ENCODE peak calls at places on chromosomes 4 and X, in eight cellular contexts. One of them, this sample, is unnamed.

GRCh38 chrX:147376601-147377387 is 534.9 kb upstream of the FMR1 start:
- DNase-seq in SK-N-DZ: peak
- DNase-seq in ELR: no peak
- DNase-seq in HS-27A: no peak
- DNase-seq in DMS79 treated with DMSO at 0.1 percent for 48 hours: no peak
- DNase-seq in breast epithelium: no peak
- DNase-seq in A172: no peak
- DNase-seq in naive thymus-derived CD4-positive, alpha-beta T cell: no peak
- DNase-seq in this sample: peak

GRCh38 chr4:140116442-140117104 is 37.4 kb downstream of the MAML3 start:
- DNase-seq in SK-N-DZ: no peak
- DNase-seq in A172: peak
- DNase-seq in naive thymus-derived CD4-positive, alpha-beta T cell: no peak
- DNase-seq in ELR: peak
- DNase-seq in HS-27A: no peak
- DNase-seq in DMS79 treated with DMSO at 0.1 percent for 48 hours: no peak
- DNase-seq in breast epithelium: no peak
- DNase-seq in this sample: no peak

GRCh38 chr4:149715822-149716585 is 99.6 kb downstream of the IQCM start:
- DNase-seq in naive thymus-derived CD4-positive, alpha-beta T cell: no peak
- DNase-seq in ELR: no peak
- DNase-seq in HS-27A: no peak
- DNase-seq in SK-N-DZ: no peak
- DNase-seq in breast epithelium: no peak
- DNase-seq in A172: no peak
- DNase-seq in DMS79 treated with DMSO at 0.1 percent for 48 hours: no peak
- DNase-seq in this sample: no peak

GRCh38 chr4:182978152-182978827 is 61.1 kb upstream of the DCTD start:
- DNase-seq in DMS79 treated with DMSO at 0.1 percent for 48 hours: no peak
- DNase-seq in naive thymus-derived CD4-positive, alpha-beta T cell: no peak
- DNase-seq in HS-27A: no peak
- DNase-seq in breast epithelium: no peak
- DNase-seq in SK-N-DZ: no peak
- DNase-seq in A172: peak
- DNase-seq in ELR: peak
- DNase-seq in this sample: no peak

GRCh38 chrX:118780509-118780908 is 43.1 kb upstream of the ZCCHC12 start:
- DNase-seq in HS-27A: no peak
- DNase-seq in naive thymus-derived CD4-positive, alpha-beta T cell: no peak
- DNase-seq in breast epithelium: no peak
- DNase-seq in ELR: no peak
- DNase-seq in A172: no peak
- DNase-seq in DMS79 treated with DMSO at 0.1 percent for 48 hours: no peak
- DNase-seq in SK-N-DZ: no peak
- DNase-seq in this sample: no peak

GRCh38 chr4:14879643-14880042 is 122.6 kb upstream of the CPEB2 start:
- DNase-seq in breast epithelium: peak
- DNase-seq in HS-27A: no peak
- DNase-seq in A172: no peak
- DNase-seq in SK-N-DZ: no peak
- DNase-seq in ELR: no peak
- DNase-seq in naive thymus-derived CD4-positive, alpha-beta T cell: no peak
- DNase-seq in DMS79 treated with DMSO at 0.1 percent for 48 hours: no peak
- DNase-seq in this sample: no peak

GRCh38 chr4:55291227-55291629 is 54.8 kb upstream of the SRD5A3 start:
- DNase-seq in naive thymus-derived CD4-positive, alpha-beta T cell: no peak
- DNase-seq in SK-N-DZ: no peak
- DNase-seq in A172: no peak
- DNase-seq in DMS79 treated with DMSO at 0.1 percent for 48 hours: no peak
- DNase-seq in breast epithelium: no peak
- DNase-seq in ELR: no peak
- DNase-seq in HS-27A: no peak
- DNase-seq in this sample: no peak

GRCh38 chrX:14702145-14702544 is 170.7 kb downstream of the FANCB start:
- DNase-seq in DMS79 treated with DMSO at 0.1 percent for 48 hours: no peak
- DNase-seq in naive thymus-derived CD4-positive, alpha-beta T cell: no peak
- DNase-seq in ELR: no peak
- DNase-seq in breast epithelium: no peak
- DNase-seq in HS-27A: no peak
- DNase-seq in SK-N-DZ: no peak
- DNase-seq in A172: no peak
- DNase-seq in this sample: no peak

GRCh38 chrX:2696698-2697215 is 5.7 kb downstream of the CD99 start:
- DNase-seq in ELR: peak
- DNase-seq in naive thymus-derived CD4-positive, alpha-beta T cell: no peak
- DNase-seq in SK-N-DZ: no peak
- DNase-seq in HS-27A: no peak
- DNase-seq in DMS79 treated with DMSO at 0.1 percent for 48 hours: no peak
- DNase-seq in breast epithelium: no peak
- DNase-seq in A172: peak
- DNase-seq in this sample: no peak

GRCh38 chrX:16658284-16658683 is 8.3 kb downstream of the S100G start:
- DNase-seq in ELR: peak
- DNase-seq in SK-N-DZ: no peak
- DNase-seq in A172: peak
- DNase-seq in breast epithelium: no peak
- DNase-seq in DMS79 treated with DMSO at 0.1 percent for 48 hours: no peak
- DNase-seq in HS-27A: no peak
- DNase-seq in naive thymus-derived CD4-positive, alpha-beta T cell: no peak
- DNase-seq in this sample: no peak

GRCh38 chrX:11190745-11191510 is 79.8 kb downstream of the HCCS start:
- DNase-seq in SK-N-DZ: no peak
- DNase-seq in breast epithelium: no peak
- DNase-seq in ELR: no peak
- DNase-seq in DMS79 treated with DMSO at 0.1 percent for 48 hours: peak
- DNase-seq in HS-27A: no peak
- DNase-seq in A172: no peak
- DNase-seq in naive thymus-derived CD4-positive, alpha-beta T cell: no peak
- DNase-seq in this sample: no peak

GRCh38 chr4:81040175-81040659 is 9.7 kb downstream of the BMP3 start:
- DNase-seq in ELR: peak
- DNase-seq in breast epithelium: no peak
- DNase-seq in naive thymus-derived CD4-positive, alpha-beta T cell: peak
- DNase-seq in A172: peak
- DNase-seq in SK-N-DZ: peak
- DNase-seq in HS-27A: no peak
- DNase-seq in DMS79 treated with DMSO at 0.1 percent for 48 hours: peak
- DNase-seq in this sample: no peak

GRCh38 chr4:150323551-150324325 is 245.5 kb downstream of the DCLK2 start:
- DNase-seq in A172: no peak
- DNase-seq in breast epithelium: no peak
- DNase-seq in HS-27A: no peak
- DNase-seq in DMS79 treated with DMSO at 0.1 percent for 48 hours: no peak
- DNase-seq in naive thymus-derived CD4-positive, alpha-beta T cell: no peak
- DNase-seq in SK-N-DZ: no peak
- DNase-seq in ELR: no peak
- DNase-seq in this sample: no peak

GRCh38 chr4:158285429-158286216 is 75.3 kb downstream of the TMEM144 start:
- DNase-seq in HS-27A: no peak
- DNase-seq in A172: no peak
- DNase-seq in breast epithelium: no peak
- DNase-seq in ELR: no peak
- DNase-seq in DMS79 treated with DMSO at 0.1 percent for 48 hours: no peak
- DNase-seq in SK-N-DZ: no peak
- DNase-seq in naive thymus-derived CD4-positive, alpha-beta T cell: no peak
- DNase-seq in this sample: no peak

GRCh38 chr4:66475596-66475995 is 805.3 kb upstream of the EPHA5 start:
- DNase-seq in naive thymus-derived CD4-positive, alpha-beta T cell: no peak
- DNase-seq in DMS79 treated with DMSO at 0.1 percent for 48 hours: no peak
- DNase-seq in breast epithelium: no peak
- DNase-seq in SK-N-DZ: no peak
- DNase-seq in A172: no peak
- DNase-seq in ELR: no peak
- DNase-seq in HS-27A: no peak
- DNase-seq in this sample: no peak

GRCh38 chrX:11739796-11740195 is 18.2 kb upstream of the MSL3 start:
- DNase-seq in breast epithelium: no peak
- DNase-seq in HS-27A: no peak
- DNase-seq in DMS79 treated with DMSO at 0.1 percent for 48 hours: no peak
- DNase-seq in SK-N-DZ: no peak
- DNase-seq in ELR: no peak
- DNase-seq in naive thymus-derived CD4-positive, alpha-beta T cell: no peak
- DNase-seq in A172: no peak
- DNase-seq in this sample: no peak

GRCh38 chrX:130834149-130834548 is 68.9 kb downstream of the ENOX2 start:
- DNase-seq in DMS79 treated with DMSO at 0.1 percent for 48 hours: peak
- DNase-seq in SK-N-DZ: no peak
- DNase-seq in naive thymus-derived CD4-positive, alpha-beta T cell: no peak
- DNase-seq in ELR: no peak
- DNase-seq in A172: no peak
- DNase-seq in breast epithelium: no peak
- DNase-seq in HS-27A: no peak
- DNase-seq in this sample: peak

GRCh38 chr4:27861381-27861787 is 1000.7 kb downstream of the STIM2 start:
- DNase-seq in DMS79 treated with DMSO at 0.1 percent for 48 hours: no peak
- DNase-seq in ELR: peak
- DNase-seq in naive thymus-derived CD4-positive, alpha-beta T cell: no peak
- DNase-seq in breast epithelium: no peak
- DNase-seq in A172: peak
- DNase-seq in SK-N-DZ: peak
- DNase-seq in HS-27A: no peak
- DNase-seq in this sample: peak

GRCh38 chrX:154761977-154762528 is 611 bp upstream of the DKC1 start:
- DNase-seq in DMS79 treated with DMSO at 0.1 percent for 48 hours: peak
- DNase-seq in ELR: no peak
- DNase-seq in naive thymus-derived CD4-positive, alpha-beta T cell: no peak
- DNase-seq in SK-N-DZ: peak
- DNase-seq in A172: no peak
- DNase-seq in HS-27A: no peak
- DNase-seq in breast epithelium: no peak
- DNase-seq in this sample: no peak

GRCh38 chrX:139739138-139739537 is 31.2 kb upstream of the MCF2 start:
- DNase-seq in SK-N-DZ: no peak
- DNase-seq in naive thymus-derived CD4-positive, alpha-beta T cell: no peak
- DNase-seq in ELR: peak
- DNase-seq in A172: peak
- DNase-seq in DMS79 treated with DMSO at 0.1 percent for 48 hours: no peak
- DNase-seq in HS-27A: peak
- DNase-seq in breast epithelium: no peak
- DNase-seq in this sample: no peak

GRCh38 chrX:7925867-7926472 is 1.2 kb downstream of the PNPLA4 start:
- DNase-seq in DMS79 treated with DMSO at 0.1 percent for 48 hours: peak
- DNase-seq in ELR: peak
- DNase-seq in SK-N-DZ: peak
- DNase-seq in HS-27A: no peak
- DNase-seq in breast epithelium: peak
- DNase-seq in A172: peak
- DNase-seq in naive thymus-derived CD4-positive, alpha-beta T cell: peak
- DNase-seq in this sample: peak

GRCh38 chrX:85996555-85996954 is 50.8 kb downstream of the CHM start:
- DNase-seq in ELR: no peak
- DNase-seq in SK-N-DZ: no peak
- DNase-seq in DMS79 treated with DMSO at 0.1 percent for 48 hours: no peak
- DNase-seq in A172: no peak
- DNase-seq in HS-27A: no peak
- DNase-seq in naive thymus-derived CD4-positive, alpha-beta T cell: no peak
- DNase-seq in breast epithelium: no peak
- DNase-seq in this sample: no peak

GRCh38 chrX:153573999-153574398 is 24.9 kb downstream of the CCNQ start:
- DNase-seq in HS-27A: no peak
- DNase-seq in ELR: no peak
- DNase-seq in naive thymus-derived CD4-positive, alpha-beta T cell: no peak
- DNase-seq in DMS79 treated with DMSO at 0.1 percent for 48 hours: no peak
- DNase-seq in breast epithelium: no peak
- DNase-seq in SK-N-DZ: no peak
- DNase-seq in A172: no peak
- DNase-seq in this sample: peak

GRCh38 chrX:66717926-66718325 is 79.0 kb upstream of the EDA2R start:
- DNase-seq in ELR: peak
- DNase-seq in SK-N-DZ: no peak
- DNase-seq in naive thymus-derived CD4-positive, alpha-beta T cell: no peak
- DNase-seq in HS-27A: no peak
- DNase-seq in DMS79 treated with DMSO at 0.1 percent for 48 hours: no peak
- DNase-seq in breast epithelium: no peak
- DNase-seq in A172: no peak
- DNase-seq in this sample: no peak

GRCh38 chrX:43836435-43837184 is 45.6 kb downstream of the MAOB start:
- DNase-seq in breast epithelium: no peak
- DNase-seq in A172: peak
- DNase-seq in SK-N-DZ: peak
- DNase-seq in naive thymus-derived CD4-positive, alpha-beta T cell: peak
- DNase-seq in DMS79 treated with DMSO at 0.1 percent for 48 hours: no peak
- DNase-seq in ELR: peak
- DNase-seq in HS-27A: no peak
- DNase-seq in this sample: no peak

GRCh38 chr4:17094209-17094608 is 195.8 kb upstream of the LDB2 start:
- DNase-seq in A172: no peak
- DNase-seq in DMS79 treated with DMSO at 0.1 percent for 48 hours: no peak
- DNase-seq in ELR: no peak
- DNase-seq in HS-27A: no peak
- DNase-seq in breast epithelium: no peak
- DNase-seq in SK-N-DZ: no peak
- DNase-seq in naive thymus-derived CD4-positive, alpha-beta T cell: no peak
- DNase-seq in this sample: no peak